ENCODE peak calls at places on chromosomes 7 and 10, in four cellular contexts. R is H1, Y is neuronal stem cell, T is mesendoderm. V is an unnamed sample.

GRCh38 chr10:106740-107139 is 28.5 kb upstream of the ZMYND11 start:
- DNase-seq in T (no peak), R (no peak), Y (no peak), V (no peak)

GRCh38 chr10:113648478-113648877 is 15.4 kb downstream of the NRAP start:
- DNase-seq in T (peak; percentile 21), R (no peak), Y (no peak), V (no peak)

GRCh38 chr10:111103196-111103595 is 26.4 kb downstream of the ADRA2A start:
- DNase-seq in R (no peak), Y (no peak), T (no peak), V (no peak)

GRCh38 chr7:95365151-95365550 is 31.0 kb downstream of the PON3 start:
- DNase-seq in R (no peak), Y (no peak), T (no peak), V (no peak)

GRCh38 chr10:27745719-27746363 is at the start of gene MKX:
- DNase-seq in T (peak; percentile 89), R (peak; percentile 93), Y (peak; percentile 84), V (peak; percentile 44)

GRCh38 chr10:88553116-88553752 is 29.9 kb downstream of the RNLS start:
- DNase-seq in Y (peak; percentile 29), R (no peak), T (peak; percentile 65), V (peak; percentile 84)

GRCh38 chr10:15189133-15189881 is 20.8 kb upstream of the NMT2 start:
- DNase-seq in T (no peak), Y (no peak), R (no peak), V (no peak)

GRCh38 chr7:78232806-78233205 is 434.2 kb downstream of the PHTF2 start:
- DNase-seq in R (no peak), Y (no peak), T (no peak), V (peak; percentile 69)

GRCh38 chr10:18214692-18215563 is 74.7 kb downstream of the CACNB2 start:
- DNase-seq in R (peak; percentile 59), Y (peak; percentile 48), T (peak; percentile 60), V (peak; percentile 73)

GRCh38 chr7:67692425-67692824 is 695.8 kb downstream of the TYW1 start:
- DNase-seq in T (no peak), R (no peak), Y (no peak), V (no peak)

GRCh38 chr7:83365746-83366145 is 203.1 kb upstream of the PCLO start:
- DNase-seq in T (no peak), R (no peak), Y (no peak), V (no peak)

GRCh38 chr10:121702351-121703320 is 104.4 kb upstream of the FGFR2 start:
- DNase-seq in R (no peak), T (no peak), Y (no peak), V (peak; percentile 29)

GRCh38 chr10:17340144-17340829 is 112.2 kb downstream of the VIM start:
- DNase-seq in T (no peak), Y (no peak), R (no peak), V (no peak)

GRCh38 chr7:6705959-6706665 is 635 bp downstream of the ZNF12 start:
- DNase-seq in R (no peak), Y (no peak), T (peak; percentile 60), V (peak; percentile 33)

GRCh38 chr10:96703358-96703757 is 17.0 kb downstream of the PIK3AP1 start:
- DNase-seq in Y (no peak), T (no peak), R (no peak), V (no peak)

GRCh38 chr7:99521399-99521798 is 16.9 kb downstream of the ZKSCAN5 start:
- DNase-seq in Y (no peak), R (no peak), T (no peak), V (no peak)

GRCh38 chr10:48447356-48448215 is 141.1 kb downstream of the MAPK8 start:
- DNase-seq in Y (no peak), R (no peak), T (no peak), V (no peak)

GRCh38 chr10:130691787-130692186 is 555.6 kb downstream of the GLRX3 start:
- DNase-seq in Y (no peak), R (no peak), T (no peak), V (no peak)

GRCh38 chr10:64115471-64115870 is 594.3 kb downstream of the REEP3 start:
- DNase-seq in T (peak; percentile 38), R (no peak), Y (no peak), V (no peak)

GRCh38 chr7:32476816-32477648 is 13.1 kb downstream of the LSM5 start:
- DNase-seq in R (no peak), Y (no peak), T (peak; percentile 59), V (no peak)

GRCh38 chr7:17371656-17372524 is 73.4 kb downstream of the AHR start:
- DNase-seq in T (peak; percentile 75), Y (no peak), R (no peak), V (peak; percentile 99)

GRCh38 chr10:33116293-33116697 is 158.3 kb upstream of the ITGB1 start:
- DNase-seq in Y (peak; percentile 40), T (peak; percentile 81), R (peak; percentile 68), V (peak; percentile 83)

GRCh38 chr7:27950123-27950522 is 210.2 kb downstream of the TAX1BP1 start:
- DNase-seq in R (no peak), T (peak; percentile 19), Y (no peak), V (no peak)

GRCh38 chr10:111158601-111159000 is 81.8 kb downstream of the ADRA2A start:
- DNase-seq in R (no peak), T (no peak), Y (no peak), V (no peak)

GRCh38 chr7:30799206-30799975 is 28.2 kb downstream of the MINDY4 start:
- DNase-seq in R (peak; percentile 27), T (peak; percentile 60), Y (no peak), V (peak; percentile 93)

GRCh38 chr10:2856598-2856997 is 210.8 kb upstream of the PFKP start:
- DNase-seq in Y (no peak), T (no peak), R (no peak), V (no peak)

GRCh38 chr10:115167716-115168115 is 74.6 kb downstream of the ATRNL1 start:
- DNase-seq in T (no peak), Y (no peak), R (no peak), V (no peak)

GRCh38 chr7:620885-621284 is 101.2 kb upstream of the PDGFA start:
- DNase-seq in R (no peak), T (no peak), Y (no peak), V (no peak)

GRCh38 chr10:32139223-32140073 is 83.2 kb upstream of the KIF5B start:
- DNase-seq in Y (peak; percentile 21), T (peak; percentile 99), R (peak; percentile 79), V (peak; percentile 94)

GRCh38 chr7:30256459-30256858 is 27.9 kb upstream of the ZNRF2 start:
- DNase-seq in R (no peak), T (no peak), Y (no peak), V (no peak)

GRCh38 chr10:96043895-96044580 is 655 bp downstream of the CCNJ start:
- DNase-seq in R (peak; percentile 71), T (peak; percentile 67), Y (peak; percentile 50), V (peak; percentile 45)

GRCh38 chr10:15743443-15743842 is 23.7 kb upstream of the ITGA8 start:
- DNase-seq in Y (no peak), T (no peak), R (no peak), V (no peak)

GRCh38 chr10:78656397-78656796 is 412.4 kb upstream of the ZMIZ1 start:
- DNase-seq in Y (no peak), R (no peak), T (no peak), V (no peak)

GRCh38 chr10:63700209-63700934 is 179.2 kb downstream of the REEP3 start:
- DNase-seq in Y (no peak), R (no peak), T (no peak), V (peak; percentile 99)

GRCh38 chr10:129935861-129936140 is 28.3 kb downstream of the EBF3 start:
- DNase-seq in T (no peak), Y (no peak), R (no peak), V (no peak)

GRCh38 chr10:112446055-112446854 is 459 bp downstream of the ZDHHC6 start:
- DNase-seq in T (peak; percentile 5), Y (no peak), R (no peak), V (peak; percentile 23)

GRCh38 chr10:124388476-124388822 is 30.3 kb downstream of the OAT start:
- DNase-seq in T (no peak), Y (no peak), R (no peak), V (no peak)

GRCh38 chr10:94402204-94403033 is at the start of gene TBC1D12:
- DNase-seq in R (peak; percentile 93), Y (peak; percentile 86), T (peak; percentile 97), V (peak; percentile 97)
- H2BK15ac ChIP-seq in R (peak within 1 kb of the TSS; percentile 5), Y (peak within 1 kb of the TSS; percentile 67), T (peak within 1 kb of the TSS; percentile 80), V (peak within 1 kb of the TSS; percentile 46)

DNA sequence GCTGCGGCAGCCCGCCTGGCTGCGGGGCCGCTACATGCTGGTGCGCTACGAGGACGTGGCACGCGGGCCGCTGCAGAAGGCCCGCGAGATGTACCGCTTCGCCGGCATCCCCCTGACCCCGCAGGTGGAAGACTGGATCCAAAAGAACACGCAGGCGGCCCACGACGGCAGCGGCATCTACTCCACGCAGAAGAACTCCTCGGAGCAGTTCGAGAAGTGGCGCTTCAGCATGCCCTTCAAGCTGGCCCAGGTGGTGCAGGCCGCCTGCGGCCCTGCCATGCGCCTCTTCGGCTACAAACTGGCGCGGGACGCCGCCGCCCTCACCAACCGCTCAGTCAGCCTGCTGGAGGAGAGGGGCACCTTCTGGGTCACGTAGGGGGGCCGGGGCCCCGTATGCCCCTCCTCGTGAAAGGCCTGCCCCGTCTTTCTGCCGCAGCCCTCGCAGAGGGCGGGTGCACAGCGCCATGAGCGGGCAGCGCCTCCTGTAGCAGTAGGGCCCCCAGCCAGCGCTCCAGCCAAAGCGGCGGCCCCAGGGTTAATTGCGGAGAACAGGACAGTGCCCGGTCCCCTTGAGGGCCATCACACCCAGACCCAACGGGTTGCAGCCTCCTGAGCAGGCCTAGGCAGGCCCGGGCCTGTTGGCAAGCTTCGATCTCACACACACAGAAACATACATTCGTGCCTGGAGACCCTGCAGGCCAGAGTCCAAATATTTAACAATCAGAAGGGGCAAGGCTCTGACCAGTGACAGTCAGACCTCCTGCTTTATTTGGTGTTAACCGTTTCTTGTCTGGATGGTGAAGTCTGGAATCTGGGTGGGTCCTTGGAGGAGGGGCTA is 44.1 kb downstream of the CHST3 start:
- DNase-seq in R (no peak), T (no peak), Y (no peak), V (no peak)
- H2BK15ac ChIP-seq in R (no peak overlapping the region), T (no peak overlapping the region), Y (peak overlapping the region; percentile 16), V (peak overlapping the region; percentile 74)

GRCh38 chr10:77409697-77410471 is 227.7 kb downstream of the KCNMA1 start:
- DNase-seq in Y (no peak), R (no peak), T (no peak), V (no peak)

GRCh38 chr10:77405771-77406241 is 231.8 kb downstream of the KCNMA1 start:
- DNase-seq in Y (peak; percentile 69), R (peak; percentile 77), T (peak; percentile 96), V (peak; percentile 80)

GRCh38 chr10:77404801-77405200 is 232.8 kb downstream of the KCNMA1 start:
- DNase-seq in T (no peak), Y (no peak), R (no peak), V (no peak)

GRCh38 chr10:77408259-77408658 is 229.3 kb downstream of the KCNMA1 start:
- DNase-seq in Y (no peak), T (no peak), R (no peak), V (no peak)

GRCh38 chr10:77406764-77407430 is 230.7 kb downstream of the KCNMA1 start:
- DNase-seq in Y (no peak), R (no peak), T (no peak), V (no peak)
- H2BK15ac ChIP-seq in Y (peak overlapping the region; percentile 11), R (no peak overlapping the region), T (no peak overlapping the region), V (peak overlapping the region; percentile 84)

GRCh38 chr7:94174956-94175355 is 170.8 kb upstream of the BET1 start:
- DNase-seq in T (no peak), R (no peak), Y (no peak), V (no peak)
- H2BK15ac ChIP-seq in T (no peak overlapping the region), R (no peak overlapping the region), Y (no peak overlapping the region), V (peak overlapping the region; percentile 55)

GRCh38 chr7:128831178-128831993 is 1.2 kb downstream of the FLNC start:
- DNase-seq in Y (peak; percentile 72), R (peak; percentile 83), T (peak; percentile 92), V (peak; percentile 68)
- H2BK15ac ChIP-seq in Y (peak overlapping the region; percentile 69), R (no peak overlapping the region), T (no peak overlapping the region), V (no peak overlapping the region)